ENCODE peak calls at places on chromosomes 3 and 15, in four cellular contexts. A, H, Y and S are unnamed samples.

GRCh38 chr3:134615743-134616142 is 35.1 kb downstream of the KY start:
- DNase-seq in A (no peak), H (no peak), Y (no peak), S (no peak)

GRCh38 chr15:98684441-98684840 is 36.1 kb downstream of the IGF1R start:
- DNase-seq in A (no peak), H (no peak), Y (no peak), S (no peak)

GRCh38 chr15:37536967-37537624 is 397.3 kb upstream of the TMCO5A start:
- DNase-seq in A (no peak), H (no peak), Y (no peak), S (no peak)

GRCh38 chr3:124786491-124787241 is 56.4 kb downstream of the UMPS start:
- DNase-seq in A (no peak), H (peak), Y (no peak), S (no peak)

GRCh38 chr15:51180009-51180408 is 85.3 kb upstream of the TNFAIP8L3 start:
- DNase-seq in A (no peak), H (no peak), Y (no peak), S (no peak)

GRCh38 chr3:186605561-186606545 is 7.0 kb upstream of the AHSG start:
- DNase-seq in A (no peak), H (no peak), Y (no peak), S (no peak)

GRCh38 chr3:41683666-41684350 is 278.1 kb downstream of the ULK4 start:
- DNase-seq in A (no peak), H (peak), Y (no peak), S (no peak)

GRCh38 chr3:25582242-25582641 is 82.5 kb downstream of the TOP2B start:
- DNase-seq in A (no peak), H (no peak), Y (no peak), S (no peak)

GRCh38 chr3:15295506-15295905 is 36.9 kb downstream of the SH3BP5 start:
- DNase-seq in A (no peak), H (no peak), Y (no peak), S (peak)

GRCh38 chr3:158768881-158769518 is 32.9 kb upstream of the MFSD1 start:
- DNase-seq in A (no peak), H (peak), Y (peak), S (no peak)

GRCh38 chr3:155015776-155016451 is 64.2 kb upstream of the MME start:
- DNase-seq in A (no peak), H (no peak), Y (no peak), S (no peak)

GRCh38 chr3:124780767-124781485 is 50.7 kb downstream of the UMPS start:
- DNase-seq in A (peak), H (peak), Y (no peak), S (peak)

GRCh38 chr3:139074565-139075115 is 29.9 kb upstream of the PRR23C start:
- DNase-seq in A (no peak), H (no peak), Y (no peak), S (no peak)

GRCh38 chr15:62619526-62619925 is 423.0 kb upstream of the TPM1 start:
- DNase-seq in A (no peak), H (no peak), Y (no peak), S (no peak)

GRCh38 chr3:107344722-107345121 is 32.5 kb upstream of the CCDC54 start:
- DNase-seq in A (no peak), H (no peak), Y (no peak), S (no peak)

GRCh38 chr3:169362872-169363271 is 300.6 kb downstream of the MECOM start:
- DNase-seq in A (no peak), H (no peak), Y (no peak), S (no peak)

GRCh38 chr15:66682865-66683264 is 19.2 kb upstream of the SMAD6 start:
- DNase-seq in A (no peak), H (no peak), Y (no peak), S (no peak)

GRCh38 chr3:90011136-90011535 is 903.7 kb downstream of the EPHA3 start:
- DNase-seq in A (no peak), H (no peak), Y (no peak), S (no peak)

GRCh38 chr15:66401130-66402021 is 14.7 kb downstream of the MAP2K1 start:
- DNase-seq in A (no peak), H (no peak), Y (no peak), S (no peak)

GRCh38 chr15:91965501-91966180 is 112.1 kb downstream of the SLCO3A1 start:
- DNase-seq in A (no peak), H (no peak), Y (peak), S (peak)

GRCh38 chr3:98817546-98817945 is 54.4 kb downstream of the ST3GAL6 start:
- DNase-seq in A (no peak), H (no peak), Y (peak), S (peak)